ENCODE peak calls at places on chromosome 20, in five cellular contexts. E is lung, X is stomach, G is Panc1, Q is fibroblast of lung. Z is an unnamed sample.

GRCh38 chr20:47865912-47866311 is 80.6 kb upstream of the SULF2 start:
- DNase-seq in E (no peak), X (no peak), G (no peak), Q (no peak), Z (no peak)

GRCh38 chr20:58869662-58870227 is 17.2 kb downstream of the GNAS start:
- DNase-seq in E (no peak), X (no peak), G (no peak), Q (no peak), Z (no peak)

GRCh38 chr20:23255658-23256385 is 94.8 kb upstream of the NXT1 start:
- DNase-seq in E (no peak), X (no peak), G (no peak), Q (peak; percentile 62), Z (no peak)

GRCh38 chr20:1994627-1995026 is 769 bp upstream of the PDYN start:
- DNase-seq in E (no peak), X (no peak), G (no peak), Q (no peak), Z (no peak)

GRCh38 chr20:57256908-57257307 is 9.5 kb downstream of the BMP7 start:
- DNase-seq in E (no peak), X (no peak), G (no peak), Q (no peak), Z (no peak)

GRCh38 chr20:46634528-46634927 is 16.7 kb downstream of the SLC13A3 start:
- DNase-seq in E (no peak), X (no peak), G (no peak), Q (no peak), Z (no peak)

GRCh38 chr20:53679597-53680309 is 86.1 kb upstream of the ZNF217 start:
- DNase-seq in E (no peak), X (no peak), G (no peak), Q (no peak), Z (no peak)

GRCh38 chr20:6835609-6836008 is 68.1 kb downstream of the BMP2 start:
- DNase-seq in E (no peak), X (no peak), G (no peak), Q (no peak), Z (no peak)

GRCh38 chr20:14069796-14070195 is 74.5 kb downstream of the MACROD2 start:
- DNase-seq in E (no peak), X (no peak), G (no peak), Q (peak; percentile 11), Z (no peak)

GRCh38 chr20:5785146-5785545 is 34.9 kb downstream of the SHLD1 start:
- DNase-seq in E (no peak), X (no peak), G (no peak), Q (no peak), Z (no peak)

GRCh38 chr20:56069016-56069415 is 63.7 kb upstream of the CBLN4 start:
- DNase-seq in E (no peak), X (no peak), G (no peak), Q (no peak), Z (no peak)
- H3K9me3 ChIP-seq in E (no peaks in the 10 kb centered on the region), X (no peaks in the 10 kb centered on the region), G (no peaks in the 10 kb centered on the region), Q (no peaks in the 10 kb centered on the region), Z (peaks cover 9% of the 10 kb centered on the region)

GRCh38 chr20:61303675-61304074 is 51.6 kb downstream of the CDH4 start:
- DNase-seq in E (no peak), X (no peak), G (no peak), Q (no peak), Z (no peak)
- H3K4me1 ChIP-seq in E (no peaks in the 10 kb centered on the region), X (no peaks in the 10 kb centered on the region), G (no peaks in the 10 kb centered on the region), Q (no peaks in the 10 kb centered on the region), Z (no peaks in the 10 kb centered on the region)

GRCh38 chr20:55953201-55953600 is 52.1 kb downstream of the CBLN4 start:
- DNase-seq in E (no peak), X (no peak), G (no peak), Q (no peak), Z (no peak)
- H3K9me3 ChIP-seq in E (no peaks in the 10 kb centered on the region), X (no peaks in the 10 kb centered on the region), G (no peaks in the 10 kb centered on the region), Q (no peaks in the 10 kb centered on the region), Z (peaks cover 11% of the 10 kb centered on the region)

DNA sequence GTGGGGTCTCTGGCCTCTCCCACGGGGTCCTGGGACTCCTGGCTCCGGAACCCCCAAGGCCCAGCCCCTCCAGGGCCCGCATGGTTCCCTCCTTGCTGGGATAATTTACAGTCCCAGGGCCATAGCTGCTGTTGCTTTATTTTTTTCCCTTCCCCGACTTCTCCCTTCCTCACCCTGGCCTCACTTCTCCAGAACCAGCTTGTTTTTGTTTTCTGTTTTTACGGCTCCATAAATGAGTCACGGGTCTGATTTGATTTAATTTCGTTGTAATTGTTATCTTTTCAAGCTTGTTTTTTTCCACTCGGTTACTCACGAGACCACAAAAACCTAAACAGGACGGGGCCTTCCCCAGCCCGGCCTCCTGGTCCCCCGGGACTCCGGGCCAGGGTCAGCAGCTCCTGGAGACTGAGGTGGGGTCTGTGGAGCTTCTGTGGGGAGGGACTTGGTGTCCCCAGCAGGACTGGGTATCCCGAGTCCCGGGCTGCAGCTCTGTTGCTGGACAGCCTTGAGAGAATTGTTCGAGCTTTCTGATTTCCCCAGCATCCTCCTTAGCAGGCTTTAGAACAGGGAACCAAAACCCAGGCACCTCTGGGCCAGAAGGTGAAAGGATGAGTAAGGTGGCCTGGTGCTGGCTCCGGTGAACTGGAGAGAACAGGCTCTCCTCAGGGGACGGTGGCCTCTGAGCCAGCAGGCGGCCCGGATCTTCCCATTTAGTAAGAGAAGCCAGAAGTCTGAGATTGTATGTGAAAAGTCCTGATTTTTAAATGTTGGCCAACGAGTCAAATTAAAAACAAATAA is 94.9 kb downstream of the CEBPB start:
- DNase-seq in E (no peak), X (no peak), G (no peak), Q (peak; percentile 87), Z (no peak)
- H3K4me1 ChIP-seq in E (peaks cover 7% of the 10 kb centered on the region), X (peaks cover 24% of the 10 kb centered on the region), G (peaks cover 37% of the 10 kb centered on the region), Q (peaks cover 40% of the 10 kb centered on the region), Z (peaks cover 39% of the 10 kb centered on the region)